ENCODE peak calls at places on chromosomes 4 and X, in five cellular contexts. One of them, this sample, is unnamed. For H3K4me1, the result is how much of the 10 kb centered on the place peaks cover.

GRCh38 chrX:104195489-104196084 is 29.3 kb downstream of the FAM199X start:
- DNase-seq in tibial artery: no peak
- DNase-seq in CD8-positive, alpha-beta T cell: no peak
- DNase-seq in A549: peak
- DNase-seq in left lung: no peak
- DNase-seq in this sample: no peak

GRCh38 chr4:98539741-98540140 is 118.7 kb downstream of the TSPAN5 start:
- DNase-seq in left lung: no peak
- DNase-seq in A549: no peak
- DNase-seq in tibial artery: no peak
- DNase-seq in CD8-positive, alpha-beta T cell: no peak
- DNase-seq in this sample: no peak

GRCh38 chr4:107279729-107280128 is 243.6 kb upstream of the DKK2 start:
- DNase-seq in left lung: no peak
- DNase-seq in tibial artery: no peak
- DNase-seq in CD8-positive, alpha-beta T cell: no peak
- DNase-seq in A549: peak
- DNase-seq in this sample: peak

GRCh38 chr4:182913036-182913435 is 4.2 kb downstream of the DCTD start:
- DNase-seq in tibial artery: no peak
- DNase-seq in A549: no peak
- DNase-seq in CD8-positive, alpha-beta T cell: no peak
- DNase-seq in left lung: no peak
- DNase-seq in this sample: no peak

GRCh38 chr4:67460574-67460973 is 84.7 kb downstream of the CENPC start:
- DNase-seq in left lung: no peak
- DNase-seq in tibial artery: no peak
- DNase-seq in A549: no peak
- DNase-seq in CD8-positive, alpha-beta T cell: no peak
- DNase-seq in this sample: no peak

GRCh38 chrX:41105005-41105404 is 19.8 kb downstream of the USP9X start:
- DNase-seq in A549: no peak
- DNase-seq in CD8-positive, alpha-beta T cell: no peak
- DNase-seq in tibial artery: no peak
- DNase-seq in left lung: no peak
- DNase-seq in this sample: no peak

GRCh38 chr4:141501931-141502330 is 134.5 kb upstream of the IL15 start:
- DNase-seq in tibial artery: no peak
- DNase-seq in left lung: no peak
- DNase-seq in CD8-positive, alpha-beta T cell: no peak
- DNase-seq in A549: no peak
- DNase-seq in this sample: peak

GRCh38 chr4:8919651-8920288 is 48.1 kb upstream of the HMX1 start:
- DNase-seq in tibial artery: peak
- DNase-seq in A549: no peak
- DNase-seq in CD8-positive, alpha-beta T cell: no peak
- DNase-seq in left lung: no peak
- DNase-seq in this sample: no peak

GRCh38 chr4:77631276-77631675 is 25.7 kb downstream of the CXCL13 start:
- DNase-seq in tibial artery: no peak
- DNase-seq in left lung: no peak
- DNase-seq in A549: no peak
- DNase-seq in CD8-positive, alpha-beta T cell: no peak
- DNase-seq in this sample: no peak

GRCh38 chr4:169163947-169164668 is 106.6 kb downstream of the SH3RF1 start:
- DNase-seq in left lung: no peak
- DNase-seq in tibial artery: no peak
- DNase-seq in A549: no peak
- DNase-seq in CD8-positive, alpha-beta T cell: no peak
- DNase-seq in this sample: no peak
- H3K4me1 ChIP-seq in left lung: under half
- H3K4me1 ChIP-seq in tibial artery: under half
- H3K4me1 ChIP-seq in A549: under half
- H3K4me1 ChIP-seq in CD8-positive, alpha-beta T cell: under half
- H3K4me1 ChIP-seq in this sample: under half

DNA sequence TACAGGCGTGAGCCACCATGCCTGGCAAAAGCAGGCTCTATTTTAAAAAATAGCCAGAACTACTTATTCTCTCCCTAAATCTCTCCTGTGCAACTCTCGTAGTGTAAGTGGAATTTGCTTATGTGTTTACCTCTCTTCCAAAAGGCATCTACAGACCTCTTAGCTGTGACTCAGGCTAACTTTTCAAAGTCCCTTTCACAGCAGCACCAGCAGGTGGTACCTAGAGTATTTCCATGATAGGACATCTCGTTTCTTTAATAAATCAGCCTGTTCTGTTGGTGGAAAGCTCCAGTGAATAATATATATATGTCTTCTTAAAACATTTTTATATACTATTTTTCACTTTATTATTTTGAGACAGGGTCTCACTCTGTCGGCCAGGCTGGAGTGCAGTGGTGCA is 89.0 kb downstream of the NSUN7 start:
- DNase-seq in A549: peak
- DNase-seq in CD8-positive, alpha-beta T cell: no peak
- DNase-seq in left lung: no peak
- DNase-seq in tibial artery: no peak
- DNase-seq in this sample: no peak
- H3K4me1 ChIP-seq in A549: under half
- H3K4me1 ChIP-seq in CD8-positive, alpha-beta T cell: under half
- H3K4me1 ChIP-seq in left lung: under half
- H3K4me1 ChIP-seq in tibial artery: under half
- H3K4me1 ChIP-seq in this sample: under half

DNA sequence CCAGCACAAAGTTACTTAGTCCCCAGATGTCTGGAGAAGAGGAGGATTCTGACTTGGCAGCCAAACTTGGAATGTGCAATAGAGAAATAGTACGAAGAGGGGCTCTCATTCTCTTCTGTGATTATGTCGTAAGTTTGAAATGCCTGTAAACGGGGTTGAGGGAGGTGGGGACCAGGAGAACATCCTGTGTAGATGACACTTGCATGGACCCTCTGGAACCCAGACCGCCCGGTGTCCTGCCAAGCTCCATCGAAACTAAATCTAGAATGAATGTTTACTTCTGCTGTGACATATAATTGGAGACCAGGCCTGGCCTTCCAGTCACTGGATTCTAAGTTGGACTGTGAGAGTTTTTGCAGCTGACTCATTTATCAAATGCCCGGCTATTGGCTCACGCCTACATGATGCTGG is 44.9 kb upstream of the MSANTD1 start:
- DNase-seq in CD8-positive, alpha-beta T cell: no peak
- DNase-seq in tibial artery: peak
- DNase-seq in left lung: no peak
- DNase-seq in A549: no peak
- DNase-seq in this sample: peak
- H3K4me1 ChIP-seq in CD8-positive, alpha-beta T cell: under half
- H3K4me1 ChIP-seq in tibial artery: under half
- H3K4me1 ChIP-seq in left lung: under half
- H3K4me1 ChIP-seq in A549: under half
- H3K4me1 ChIP-seq in this sample: under half

GRCh38 chr4:177687117-177687516 is 244.9 kb upstream of the AGA start:
- DNase-seq in left lung: no peak
- DNase-seq in A549: no peak
- DNase-seq in CD8-positive, alpha-beta T cell: no peak
- DNase-seq in tibial artery: no peak
- DNase-seq in this sample: no peak

GRCh38 chr4:177680308-177680707 is 238.1 kb upstream of the AGA start:
- DNase-seq in tibial artery: no peak
- DNase-seq in A549: no peak
- DNase-seq in CD8-positive, alpha-beta T cell: no peak
- DNase-seq in left lung: no peak
- DNase-seq in this sample: no peak

DNA sequence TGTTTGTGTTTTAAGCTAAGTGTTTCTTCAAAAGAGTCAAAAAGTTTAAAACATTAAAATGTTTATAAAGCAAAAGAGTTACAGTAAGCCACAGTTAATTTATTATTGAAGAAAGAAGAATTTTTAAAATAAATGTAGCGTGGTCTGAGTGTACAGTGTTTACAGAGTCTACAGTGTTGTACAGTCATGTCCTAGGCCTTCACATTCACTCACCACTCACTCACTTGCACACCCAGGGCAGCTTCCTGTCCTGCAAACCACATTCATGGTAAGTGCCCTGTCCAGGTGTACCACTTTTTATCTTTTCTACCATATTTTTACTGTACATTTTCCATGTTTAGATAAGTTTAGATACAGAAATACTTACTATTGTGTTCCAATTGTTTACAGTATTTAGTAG is 239.7 kb upstream of the AGA start:
- DNase-seq in left lung: no peak
- DNase-seq in A549: no peak
- DNase-seq in tibial artery: no peak
- DNase-seq in CD8-positive, alpha-beta T cell: no peak
- DNase-seq in this sample: no peak
- H3K4me1 ChIP-seq in left lung: under half
- H3K4me1 ChIP-seq in A549: under half
- H3K4me1 ChIP-seq in tibial artery: under half
- H3K4me1 ChIP-seq in CD8-positive, alpha-beta T cell: under half
- H3K4me1 ChIP-seq in this sample: under half

GRCh38 chrX:40088803-40089540 is 8.8 kb downstream of the BCOR start:
- DNase-seq in tibial artery: no peak
- DNase-seq in left lung: no peak
- DNase-seq in CD8-positive, alpha-beta T cell: no peak
- DNase-seq in A549: no peak
- DNase-seq in this sample: no peak
- H3K4me1 ChIP-seq in tibial artery: under half
- H3K4me1 ChIP-seq in left lung: under half
- H3K4me1 ChIP-seq in CD8-positive, alpha-beta T cell: half or more
- H3K4me1 ChIP-seq in A549: under half
- H3K4me1 ChIP-seq in this sample: under half